ENCODE peak calls at places on chromosomes 4 and X, in six cellular contexts. One of them, this sample, is unnamed.

GRCh38 chr4:24885342-24885741 is 27.5 kb downstream of the CCDC149 start:
- ATAC-seq in K562: no peak
- ATAC-seq in HepG2: no peak
- ATAC-seq in GM12878: no peak
- ATAC-seq in A549: no peak
- ATAC-seq in upper lobe of left lung: no peak
- ATAC-seq in this sample: peak

GRCh38 chr4:127196656-127197352 is 436.0 kb upstream of the INTU start:
- ATAC-seq in K562: no peak
- ATAC-seq in HepG2: no peak
- ATAC-seq in GM12878: no peak
- ATAC-seq in A549: no peak
- ATAC-seq in upper lobe of left lung: peak
- ATAC-seq in this sample: no peak

GRCh38 chr4:1356181-1356998 is 9.4 kb downstream of the UVSSA start:
- ATAC-seq in K562: peak
- ATAC-seq in HepG2: peak
- ATAC-seq in GM12878: peak
- ATAC-seq in A549: peak
- ATAC-seq in upper lobe of left lung: no peak
- ATAC-seq in this sample: no peak

GRCh38 chrX:1305411-1305810 is 31.2 kb upstream of the IL3RA start:
- ATAC-seq in K562: no peak
- ATAC-seq in HepG2: no peak
- ATAC-seq in GM12878: no peak
- ATAC-seq in A549: no peak
- ATAC-seq in upper lobe of left lung: no peak
- ATAC-seq in this sample: no peak

GRCh38 chrX:112094729-112095128 is 12.2 kb upstream of the TRPC5 start:
- ATAC-seq in K562: no peak
- ATAC-seq in HepG2: no peak
- ATAC-seq in GM12878: peak
- ATAC-seq in A549: no peak
- ATAC-seq in upper lobe of left lung: no peak
- ATAC-seq in this sample: no peak

GRCh38 chr4:69167300-69167699 is 47.2 kb downstream of the UGT2B11 start:
- ATAC-seq in K562: no peak
- ATAC-seq in HepG2: no peak
- ATAC-seq in GM12878: no peak
- ATAC-seq in A549: no peak
- ATAC-seq in upper lobe of left lung: no peak
- ATAC-seq in this sample: no peak

GRCh38 chrX:68832101-68832416 is 3.2 kb downstream of the EFNB1 start:
- ATAC-seq in K562: no peak
- ATAC-seq in HepG2: no peak
- ATAC-seq in GM12878: peak
- ATAC-seq in A549: no peak
- ATAC-seq in upper lobe of left lung: no peak
- ATAC-seq in this sample: no peak

GRCh38 chr4:764405-765169 is 59.0 kb downstream of the PCGF3 start:
- ATAC-seq in K562: no peak
- ATAC-seq in HepG2: peak
- ATAC-seq in GM12878: no peak
- ATAC-seq in A549: peak
- ATAC-seq in upper lobe of left lung: peak
- ATAC-seq in this sample: no peak

GRCh38 chrX:151174581-151175282 is 1.7 kb upstream of the GPR50 start:
- ATAC-seq in K562: peak
- ATAC-seq in HepG2: no peak
- ATAC-seq in GM12878: no peak
- ATAC-seq in A549: no peak
- ATAC-seq in upper lobe of left lung: no peak
- ATAC-seq in this sample: no peak

GRCh38 chr4:184807261-184807660 is 18.5 kb downstream of the ACSL1 start:
- ATAC-seq in K562: no peak
- ATAC-seq in HepG2: no peak
- ATAC-seq in GM12878: no peak
- ATAC-seq in A549: no peak
- ATAC-seq in upper lobe of left lung: no peak
- ATAC-seq in this sample: no peak

GRCh38 chr4:124980276-124980752 is 267.8 kb upstream of the ANKRD50 start:
- ATAC-seq in K562: no peak
- ATAC-seq in HepG2: no peak
- ATAC-seq in GM12878: no peak
- ATAC-seq in A549: no peak
- ATAC-seq in upper lobe of left lung: no peak
- ATAC-seq in this sample: no peak

GRCh38 chr4:7653510-7654414 is 219.0 kb upstream of the PSAPL1 start:
- ATAC-seq in K562: no peak
- ATAC-seq in HepG2: no peak
- ATAC-seq in GM12878: no peak
- ATAC-seq in A549: no peak
- ATAC-seq in upper lobe of left lung: no peak
- ATAC-seq in this sample: no peak

GRCh38 chrX:37824491-37825224 is 22.7 kb downstream of the DYNLT3 start:
- ATAC-seq in K562: no peak
- ATAC-seq in HepG2: no peak
- ATAC-seq in GM12878: peak
- ATAC-seq in A549: no peak
- ATAC-seq in upper lobe of left lung: no peak
- ATAC-seq in this sample: no peak

GRCh38 chrX:19785647-19786046 is 101.8 kb downstream of the SH3KBP1 start:
- ATAC-seq in K562: no peak
- ATAC-seq in HepG2: no peak
- ATAC-seq in GM12878: peak
- ATAC-seq in A549: no peak
- ATAC-seq in upper lobe of left lung: no peak
- ATAC-seq in this sample: no peak

GRCh38 chrX:143635915-143636314 is at the start of gene SLITRK4:
- ATAC-seq in K562: no peak
- ATAC-seq in HepG2: no peak
- ATAC-seq in GM12878: no peak
- ATAC-seq in A549: no peak
- ATAC-seq in upper lobe of left lung: no peak
- ATAC-seq in this sample: no peak

GRCh38 chr4:123093247-123093646 is 170.8 kb upstream of the NUDT6 start:
- ATAC-seq in K562: no peak
- ATAC-seq in HepG2: no peak
- ATAC-seq in GM12878: peak
- ATAC-seq in A549: peak
- ATAC-seq in upper lobe of left lung: no peak
- ATAC-seq in this sample: no peak

GRCh38 chr4:87017580-87018061 is 82.8 kb downstream of the AFF1 start:
- ATAC-seq in K562: peak
- ATAC-seq in HepG2: no peak
- ATAC-seq in GM12878: no peak
- ATAC-seq in A549: peak
- ATAC-seq in upper lobe of left lung: no peak
- ATAC-seq in this sample: peak

GRCh38 chr4:1644906-1645657 is 39.0 kb downstream of the FAM53A start:
- ATAC-seq in K562: peak
- ATAC-seq in HepG2: peak
- ATAC-seq in GM12878: no peak
- ATAC-seq in A549: peak
- ATAC-seq in upper lobe of left lung: peak
- ATAC-seq in this sample: peak

GRCh38 chr4:105845559-105845958 is 49.7 kb upstream of the NPNT start:
- ATAC-seq in K562: no peak
- ATAC-seq in HepG2: no peak
- ATAC-seq in GM12878: no peak
- ATAC-seq in A549: no peak
- ATAC-seq in upper lobe of left lung: no peak
- ATAC-seq in this sample: no peak

GRCh38 chrX:47384502-47384901 is 14.1 kb downstream of the ZNF157 start:
- ATAC-seq in K562: peak
- ATAC-seq in HepG2: peak
- ATAC-seq in GM12878: peak
- ATAC-seq in A549: peak
- ATAC-seq in upper lobe of left lung: peak
- ATAC-seq in this sample: peak

GRCh38 chrX:104742345-104742744 is 176.3 kb downstream of the IL1RAPL2 start:
- ATAC-seq in K562: no peak
- ATAC-seq in HepG2: no peak
- ATAC-seq in GM12878: no peak
- ATAC-seq in A549: no peak
- ATAC-seq in upper lobe of left lung: peak
- ATAC-seq in this sample: no peak

GRCh38 chr4:26058537-26058936 is 144.5 kb downstream of the SMIM20 start:
- ATAC-seq in K562: no peak
- ATAC-seq in HepG2: no peak
- ATAC-seq in GM12878: peak
- ATAC-seq in A549: no peak
- ATAC-seq in upper lobe of left lung: no peak
- ATAC-seq in this sample: no peak

GRCh38 chr4:25030283-25031076 is at the start of gene LGI2:
- ATAC-seq in K562: no peak
- ATAC-seq in HepG2: peak
- ATAC-seq in GM12878: no peak
- ATAC-seq in A549: peak
- ATAC-seq in upper lobe of left lung: no peak
- ATAC-seq in this sample: peak

GRCh38 chr4:78267790-78268189 is 210.7 kb downstream of the FRAS1 start:
- ATAC-seq in K562: no peak
- ATAC-seq in HepG2: no peak
- ATAC-seq in GM12878: no peak
- ATAC-seq in A549: no peak
- ATAC-seq in upper lobe of left lung: no peak
- ATAC-seq in this sample: no peak

GRCh38 chr4:78268607-78269006 is 211.5 kb downstream of the FRAS1 start:
- ATAC-seq in K562: no peak
- ATAC-seq in HepG2: no peak
- ATAC-seq in GM12878: no peak
- ATAC-seq in A549: no peak
- ATAC-seq in upper lobe of left lung: no peak
- ATAC-seq in this sample: no peak

DNA sequence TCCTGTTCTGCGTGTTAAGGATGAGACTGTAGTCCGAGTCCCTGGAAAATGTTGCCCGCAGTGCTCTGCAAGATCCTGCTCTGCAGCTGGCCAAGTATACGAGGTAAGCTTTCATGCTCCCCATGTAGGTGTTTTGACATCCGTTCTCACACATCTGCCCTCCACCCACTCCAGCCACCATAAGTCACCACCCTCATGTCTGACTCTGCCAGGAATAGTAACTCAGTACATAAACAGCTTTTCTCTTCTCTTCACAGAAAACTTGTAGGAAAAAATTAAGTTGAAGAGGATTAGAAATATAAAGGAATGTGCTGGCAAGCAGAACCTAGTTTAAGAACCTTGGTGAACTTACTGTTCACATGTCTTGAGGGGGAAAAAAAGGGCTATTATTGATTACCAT is 207.9 kb downstream of the FRAS1 start:
- ATAC-seq in K562: no peak
- ATAC-seq in HepG2: no peak
- ATAC-seq in GM12878: no peak
- ATAC-seq in A549: no peak
- ATAC-seq in upper lobe of left lung: no peak
- ATAC-seq in this sample: no peak
- H3K4me3 ChIP-seq in K562: no peak
- H3K4me3 ChIP-seq in HepG2: no peak
- H3K4me3 ChIP-seq in GM12878: no peak
- H3K4me3 ChIP-seq in A549: no peak
- H3K4me3 ChIP-seq in upper lobe of left lung: no peak
- H3K4me3 ChIP-seq in this sample: no peak

GRCh38 chr4:174286870-174287269 is 3.2 kb downstream of the CEP44 start:
- ATAC-seq in K562: no peak
- ATAC-seq in HepG2: no peak
- ATAC-seq in GM12878: no peak
- ATAC-seq in A549: no peak
- ATAC-seq in upper lobe of left lung: no peak
- ATAC-seq in this sample: no peak

GRCh38 chr4:174282836-174283506 is 496 bp downstream of the FBXO8 start:
- ATAC-seq in K562: peak
- ATAC-seq in HepG2: peak
- ATAC-seq in GM12878: peak
- ATAC-seq in A549: peak
- ATAC-seq in upper lobe of left lung: peak
- ATAC-seq in this sample: peak

GRCh38 chr4:174284181-174284886 is 623 bp downstream of the CEP44 start:
- ATAC-seq in K562: peak
- ATAC-seq in HepG2: peak
- ATAC-seq in GM12878: peak
- ATAC-seq in A549: peak
- ATAC-seq in upper lobe of left lung: peak
- ATAC-seq in this sample: peak

GRCh38 chr4:174281182-174281737 is 2.2 kb downstream of the FBXO8 start:
- ATAC-seq in K562: peak
- ATAC-seq in HepG2: no peak
- ATAC-seq in GM12878: no peak
- ATAC-seq in A549: no peak
- ATAC-seq in upper lobe of left lung: no peak
- ATAC-seq in this sample: no peak

GRCh38 chr4:174283507-174284180 is at the start of the genes CEP44 and FBXO8:
- ATAC-seq in K562: peak
- ATAC-seq in HepG2: peak
- ATAC-seq in GM12878: peak
- ATAC-seq in A549: peak
- ATAC-seq in upper lobe of left lung: peak
- ATAC-seq in this sample: peak
- TF ChIP-seq EP300 in K562: peak
- TF ChIP-seq EP300 in HepG2: no peak
- TF ChIP-seq EP300 in GM12878: peak
- TF ChIP-seq EP300 in A549: no peak
- TF ChIP-seq EP300 in upper lobe of left lung: no peak
- TF ChIP-seq EP300 in this sample: no peak

GRCh38 chr4:169791527-169792156 is 33.9 kb upstream of the HPF1 start:
- ATAC-seq in K562: peak
- ATAC-seq in HepG2: peak
- ATAC-seq in GM12878: peak
- ATAC-seq in A549: peak
- ATAC-seq in upper lobe of left lung: no peak
- ATAC-seq in this sample: peak

GRCh38 chr4:169795585-169795984 is 37.8 kb upstream of the HPF1 start:
- ATAC-seq in K562: no peak
- ATAC-seq in HepG2: no peak
- ATAC-seq in GM12878: no peak
- ATAC-seq in A549: no peak
- ATAC-seq in upper lobe of left lung: no peak
- ATAC-seq in this sample: no peak

GRCh38 chr4:169791064-169791463 is 33.3 kb upstream of the HPF1 start:
- ATAC-seq in K562: no peak
- ATAC-seq in HepG2: no peak
- ATAC-seq in GM12878: no peak
- ATAC-seq in A549: peak
- ATAC-seq in upper lobe of left lung: no peak
- ATAC-seq in this sample: no peak
- H3K4me3 ChIP-seq in K562: no peak
- H3K4me3 ChIP-seq in HepG2: no peak
- H3K4me3 ChIP-seq in GM12878: no peak
- H3K4me3 ChIP-seq in A549: peak
- H3K4me3 ChIP-seq in upper lobe of left lung: no peak
- H3K4me3 ChIP-seq in this sample: no peak

DNA sequence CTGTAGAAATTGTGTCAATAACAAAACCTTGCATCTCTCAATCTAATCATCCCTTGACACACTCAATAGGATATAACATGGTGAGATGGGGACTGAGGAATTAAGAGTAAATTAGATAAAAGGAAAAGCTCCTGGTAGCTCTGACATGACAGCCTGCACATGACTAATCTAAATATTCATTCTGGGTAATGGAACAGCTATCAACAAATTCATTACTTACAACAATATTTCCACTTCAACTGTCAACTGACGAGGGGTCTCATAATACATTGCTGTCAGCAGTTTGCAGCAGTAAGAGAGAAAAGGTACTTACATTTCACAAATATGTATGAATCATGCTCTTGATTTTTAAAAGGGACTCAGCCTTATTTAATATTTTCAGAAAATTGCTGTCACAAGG is 99.4 kb upstream of the TMEM150C start:
- ATAC-seq in K562: no peak
- ATAC-seq in HepG2: no peak
- ATAC-seq in GM12878: no peak
- ATAC-seq in A549: no peak
- ATAC-seq in upper lobe of left lung: no peak
- ATAC-seq in this sample: no peak
- TF ChIP-seq EP300 in K562: no peak
- TF ChIP-seq EP300 in HepG2: no peak
- TF ChIP-seq EP300 in GM12878: no peak
- TF ChIP-seq EP300 in A549: no peak
- TF ChIP-seq EP300 in upper lobe of left lung: no peak
- TF ChIP-seq EP300 in this sample: no peak